ENCODE peak calls at places on chromosomes 7 and 10, in five cellular contexts. J is HCT116, X is A549, S is body of pancreas, R is suprapubic skin. G is an unnamed sample.

GRCh38 chr7:30658471-30659074 is 23.7 kb downstream of the CRHR2 start:
- DNase-seq in J (no peak), X (no peak), S (no peak), R (peak; percentile 38), G (no peak)

GRCh38 chr10:70274643-70275042 is 9.2 kb downstream of the NPFFR1 start:
- DNase-seq in J (no peak), X (no peak), S (no peak), R (no peak), G (no peak)

GRCh38 chr7:33903770-33904679 is 1.3 kb upstream of the BMPER start:
- DNase-seq in J (no peak), X (peak; percentile 54), S (peak; percentile 12), R (no peak), G (no peak)

GRCh38 chr10:15439381-15439837 is 68.3 kb upstream of the FAM171A1 start:
- DNase-seq in J (no peak), X (peak; percentile 23), S (no peak), R (no peak), G (peak; percentile 55)

GRCh38 chr7:7913506-7913905 is 55.1 kb upstream of the GLCCI1 start:
- DNase-seq in J (no peak), X (no peak), S (no peak), R (no peak), G (no peak)

GRCh38 chr10:125929613-125930012 is 33.2 kb downstream of the FANK1 start:
- DNase-seq in J (no peak), X (no peak), S (no peak), R (no peak), G (no peak)

GRCh38 chr10:125120046-125120710 is 40.2 kb downstream of the CTBP2 start:
- DNase-seq in J (no peak), X (peak; percentile 79), S (no peak), R (no peak), G (no peak)

GRCh38 chr7:17971392-17971791 is 31.1 kb upstream of the SNX13 start:
- DNase-seq in J (no peak), X (no peak), S (no peak), R (no peak), G (no peak)

GRCh38 chr10:116272497-116273221 is at the start of gene GFRA1:
- DNase-seq in J (no peak), X (peak; percentile 21), S (peak; percentile 16), R (no peak), G (no peak)

GRCh38 chr10:60646966-60647796 is 131.1 kb upstream of the CDK1 start:
- DNase-seq in J (peak; percentile 48), X (peak; percentile 64), S (peak; percentile 40), R (no peak), G (peak; percentile 75)

GRCh38 chr7:135763261-135763660 is 14.6 kb upstream of the FAM180A start:
- DNase-seq in J (no peak), X (no peak), S (no peak), R (no peak), G (peak; percentile 59)

GRCh38 chr10:22433875-22434274 is 88.6 kb downstream of the SPAG6 start:
- DNase-seq in J (peak; percentile 31), X (peak; percentile 67), S (no peak), R (no peak), G (no peak)

GRCh38 chr7:110677405-110677804 is 413.5 kb upstream of the LRRN3 start:
- DNase-seq in J (no peak), X (peak; percentile 77), S (no peak), R (no peak), G (no peak)

GRCh38 chr10:17430647-17431355 is 23.6 kb downstream of the ST8SIA6 start:
- DNase-seq in J (peak; percentile 54), X (peak; percentile 69), S (peak; percentile 80), R (no peak), G (peak; percentile 79)

GRCh38 chr7:129605960-129606644 is 5.4 kb upstream of the NRF1 start:
- DNase-seq in J (no peak), X (no peak), S (no peak), R (no peak), G (no peak)

GRCh38 chr7:129607471-129608120 is 3.9 kb upstream of the NRF1 start:
- DNase-seq in J (no peak), X (peak; percentile 63), S (peak; percentile 21), R (no peak), G (peak; percentile 53)

GRCh38 chr7:129606801-129607200 is 4.7 kb upstream of the NRF1 start:
- DNase-seq in J (no peak), X (no peak), S (no peak), R (no peak), G (no peak)

GRCh38 chr7:129609666-129610065 is 1.9 kb upstream of the NRF1 start:
- DNase-seq in J (no peak), X (no peak), S (no peak), R (no peak), G (peak; percentile 50)

DNA sequence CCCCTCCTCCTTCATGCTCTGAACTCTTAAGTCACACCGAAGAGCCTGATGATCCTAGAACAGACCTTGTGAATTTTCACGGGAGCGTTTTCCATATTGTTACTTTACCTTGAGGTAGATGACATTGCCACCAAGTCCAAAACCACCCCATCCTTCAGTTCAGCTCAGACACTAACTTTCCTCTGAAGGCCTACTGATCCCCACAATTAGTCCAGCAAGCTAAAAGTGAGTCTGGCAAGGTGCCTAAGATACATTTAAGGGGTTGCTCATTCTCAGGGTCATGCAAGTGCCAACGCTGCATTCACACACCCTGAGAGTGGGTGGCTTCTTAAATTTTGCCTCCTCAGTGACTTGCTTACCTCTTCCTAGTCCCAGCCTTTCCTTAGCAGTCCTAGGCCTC is 6.5 kb upstream of the NRF1 start:
- DNase-seq in J (no peak), X (no peak), S (no peak), R (no peak), G (no peak)
- TF ChIP-seq POLR2A in J (no peak), X (no peak), S (no peak), R (no peak), G (no peak)

GRCh38 chr10:133015816-133016462 is 71.8 kb upstream of the ADGRA1 start:
- DNase-seq in J (no peak), X (no peak), S (no peak), R (no peak), G (no peak)
- TF ChIP-seq POLR2A in J (no peak), X (no peak), S (no peak), R (no peak), G (no peak)

GRCh38 chr10:75430000-75430763 is 1.2 kb upstream of the LRMDA start:
- DNase-seq in J (no peak), X (peak; percentile 50), S (peak; percentile 64), R (no peak), G (peak; percentile 16)

GRCh38 chr10:75432763-75433162 is 1.3 kb downstream of the LRMDA start:
- DNase-seq in J (no peak), X (no peak), S (no peak), R (no peak), G (no peak)

GRCh38 chr10:75432176-75432575 is 752 bp downstream of the LRMDA start:
- DNase-seq in J (no peak), X (no peak), S (peak; percentile 35), R (no peak), G (no peak)

GRCh38 chr10:75433216-75433615 is 1.8 kb downstream of the LRMDA start:
- DNase-seq in J (no peak), X (no peak), S (no peak), R (no peak), G (no peak)

DNA sequence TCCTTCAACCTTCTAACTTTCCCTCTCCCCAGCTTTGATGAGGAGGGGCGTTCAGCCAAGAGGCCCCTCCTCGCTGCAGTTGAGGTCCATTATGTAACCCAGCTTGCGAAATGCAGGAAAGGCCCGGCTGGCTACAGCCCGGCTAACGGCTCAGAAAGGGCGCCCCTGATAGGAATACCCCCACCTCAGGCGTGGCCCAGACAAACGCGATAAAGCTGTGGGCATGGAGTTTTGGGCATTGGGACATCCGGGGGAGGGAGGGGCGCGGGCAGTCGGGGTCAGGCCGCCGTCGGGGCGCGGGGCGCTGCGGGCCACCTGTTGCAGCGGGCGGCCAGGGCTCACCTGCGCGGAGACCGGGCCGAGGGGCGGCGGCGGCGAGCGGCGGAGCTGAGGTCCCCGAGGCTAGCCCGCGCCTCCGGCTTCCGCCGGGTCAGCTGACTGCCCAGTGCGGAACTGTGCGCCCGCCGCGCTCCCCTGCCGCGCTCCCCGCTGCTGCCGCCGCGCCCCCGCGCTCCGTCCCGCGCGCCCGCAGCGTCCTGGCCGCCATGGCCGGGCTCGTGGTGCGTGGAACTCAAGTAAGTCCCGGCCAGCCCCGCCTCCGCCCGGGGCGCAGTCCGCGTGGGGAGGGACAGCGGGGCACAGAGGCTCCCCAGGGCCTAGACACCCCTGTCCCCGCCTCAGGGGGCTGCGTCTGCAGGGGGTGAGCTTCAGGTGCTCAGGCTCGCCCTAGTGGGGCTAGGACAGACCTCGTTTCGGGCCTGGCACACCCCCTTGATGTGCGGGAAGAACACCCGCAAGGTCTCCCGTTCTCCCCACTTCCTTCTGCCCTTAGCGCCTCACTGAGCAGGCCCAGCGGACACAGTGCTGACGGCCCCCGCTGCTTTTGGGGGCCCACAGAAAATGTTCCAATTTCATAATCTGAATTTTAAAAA is at the start of gene LRMDA:
- DNase-seq in J (no peak), X (peak; percentile 22), S (peak; percentile 59), R (no peak), G (peak; percentile 33)
- TF ChIP-seq POLR2A in J (no peak), X (no peak), S (peak; percentile 25), R (no peak), G (no peak)

GRCh38 chr10:84333864-84334451 is 5.6 kb downstream of the CCSER2 start:
- DNase-seq in J (no peak), X (no peak), S (no peak), R (no peak), G (peak; percentile 3)

GRCh38 chr10:84329094-84329611 is 764 bp downstream of the CCSER2 start:
- DNase-seq in J (no peak), X (peak; percentile 47), S (no peak), R (no peak), G (no peak)

GRCh38 chr10:84329986-84330651 is 1.7 kb downstream of the CCSER2 start:
- DNase-seq in J (no peak), X (no peak), S (no peak), R (no peak), G (no peak)

GRCh38 chr10:84331091-84331490 is 2.7 kb downstream of the CCSER2 start:
- DNase-seq in J (no peak), X (no peak), S (no peak), R (no peak), G (no peak)

GRCh38 chr10:84328303-84329093 is at the start of gene CCSER2:
- DNase-seq in J (peak; percentile 88), X (peak; percentile 95), S (peak; percentile 100), R (peak; percentile 98), G (peak; percentile 92)
- TF ChIP-seq POLR2A in J (peak; percentile 54), X (peak; percentile 85), S (peak; percentile 81), R (peak; percentile 87), G (no peak)

GRCh38 chr7:1555046-1555812 is 776 bp downstream of the TMEM184A start:
- DNase-seq in J (no peak), X (peak; percentile 94), S (peak; percentile 78), R (no peak), G (no peak)
- TF ChIP-seq POLR2A in J (peak; percentile 10), X (peak; percentile 56), S (no peak), R (no peak), G (no peak)

DNA sequence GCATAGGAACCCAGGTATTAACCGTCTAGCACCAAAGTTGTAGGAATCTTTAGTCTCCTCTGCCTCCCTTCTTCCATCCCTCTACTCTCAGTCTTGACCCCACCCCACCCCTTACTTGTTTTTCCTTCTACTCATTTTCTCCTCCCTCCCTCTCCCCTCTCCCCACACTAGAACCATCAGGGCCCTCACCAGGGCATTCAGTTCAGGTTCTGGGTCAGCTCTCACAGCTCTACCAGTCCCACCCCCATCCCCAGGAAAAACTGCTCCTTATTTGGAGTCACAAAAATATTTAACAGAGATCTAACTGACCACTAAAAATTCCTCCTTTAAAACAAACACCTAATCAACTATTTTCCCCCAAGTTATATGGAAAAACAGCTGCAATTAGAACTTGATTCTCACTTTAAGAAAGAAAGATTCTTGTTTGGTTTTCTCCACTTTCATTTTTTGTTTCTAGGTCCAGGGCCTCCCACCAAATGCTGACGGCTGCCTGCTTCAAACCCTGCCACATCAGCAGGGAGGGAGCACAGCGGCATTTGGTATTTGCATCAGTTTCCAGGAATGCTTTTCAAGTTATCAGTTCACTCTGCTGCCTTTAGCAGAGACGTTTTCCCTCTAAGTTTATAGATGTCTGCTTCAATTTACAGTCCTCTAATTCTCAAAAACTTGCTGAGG is 2.8 kb upstream of the COL1A2 start:
- DNase-seq in J (no peak), X (no peak), S (no peak), R (no peak), G (no peak)
- TF ChIP-seq POLR2A in J (no peak), X (no peak), S (no peak), R (no peak), G (no peak)